ENCODE peak calls at places on chromosome 20, in ten cellular contexts. K is CD8-positive, alpha-beta T cell; D is cardiac muscle cell; Q is pancreas; H is left ventricle myocardium inferior; P is heart left ventricle; O is PC-9; A is hepatocyte; S is IMR-90; W is lung. L is an unnamed sample.

GRCh38 chr20:55540013-55540412 is 465.3 kb downstream of the CBLN4 start:
- DNase-seq in A (no peak), D (no peak), O (no peak), Q (no peak), P (no peak), H (no peak), S (no peak), W (no peak), K (no peak), L (no peak)

GRCh38 chr20:64176548-64177419 is 12.5 kb downstream of the MYT1 start:
- DNase-seq in P (peak), D (no peak), S (no peak), Q (no peak), O (no peak), H (peak), K (no peak), W (no peak), A (no peak), L (no peak)

GRCh38 chr20:36654506-36654905 is 8.5 kb upstream of the SLA2 start:
- DNase-seq in P (no peak), W (no peak), A (no peak), D (no peak), K (no peak), O (no peak), S (no peak), H (no peak), Q (no peak), L (no peak)

GRCh38 chr20:34943808-34944568 is 11.6 kb downstream of the GSS start:
- DNase-seq in K (no peak), A (no peak), W (no peak), S (peak), Q (no peak), O (peak), P (no peak), D (no peak), H (no peak), L (no peak)

GRCh38 chr20:2149507-2149906 is 47.9 kb downstream of the STK35 start:
- DNase-seq in A (no peak), S (peak), H (no peak), K (no peak), O (peak), Q (no peak), P (peak), W (no peak), D (no peak), L (no peak)

GRCh38 chr20:22346716-22347115 is 237.7 kb downstream of the FOXA2 start:
- DNase-seq in D (no peak), A (no peak), K (no peak), Q (no peak), O (peak), H (no peak), S (no peak), P (no peak), W (no peak), L (no peak)

GRCh38 chr20:34076952-34077351 is 35.1 kb downstream of the EIF2S2 start:
- DNase-seq in K (no peak), H (no peak), Q (no peak), A (no peak), W (no peak), O (no peak), P (no peak), D (no peak), S (no peak), L (no peak)

GRCh38 chr20:5041433-5041832 is 40.1 kb upstream of the SLC23A2 start:
- DNase-seq in P (no peak), A (peak), K (no peak), S (no peak), D (peak), O (no peak), H (no peak), W (no peak), Q (no peak), L (no peak)

GRCh38 chr20:63700199-63701050 is 4.0 kb downstream of the TNFRSF6B start:
- DNase-seq in H (no peak), Q (no peak), P (no peak), O (no peak), S (no peak), K (no peak), W (no peak), A (no peak), D (no peak), L (no peak)

GRCh38 chr20:6718660-6719059 is 48.8 kb upstream of the BMP2 start:
- DNase-seq in W (no peak), S (no peak), Q (no peak), O (peak), K (no peak), P (no peak), A (peak), H (no peak), D (no peak), L (no peak)

GRCh38 chr20:34824861-34825529 is 456 bp downstream of the NCOA6 start:
- DNase-seq in K (peak), H (peak), Q (peak), A (peak), W (peak), P (peak), D (peak), O (no peak), S (peak), L (peak)

GRCh38 chr20:25021336-25021735 is 28.8 kb upstream of the APMAP start:
- DNase-seq in W (no peak), O (no peak), P (no peak), A (no peak), H (no peak), S (no peak), Q (no peak), K (no peak), D (no peak), L (no peak)

GRCh38 chr20:9300534-9300933 is 213.9 kb upstream of the LAMP5 start:
- DNase-seq in D (no peak), P (no peak), H (no peak), K (no peak), A (no peak), W (no peak), O (no peak), S (peak), Q (no peak), L (no peak)

GRCh38 chr20:14997791-14998190 is 660.4 kb upstream of the FLRT3 start:
- DNase-seq in D (peak), H (no peak), P (no peak), S (no peak), W (no peak), K (no peak), O (peak), A (no peak), Q (no peak), L (no peak)

GRCh38 chr20:23086056-23086551 is at the start of gene CD93:
- DNase-seq in O (no peak), P (peak), A (no peak), H (no peak), S (peak), W (no peak), Q (no peak), D (peak), K (peak), L (no peak)

GRCh38 chr20:63978319-63979220 is 872 bp downstream of the SAMD10 start:
- DNase-seq in D (peak), W (peak), Q (peak), O (peak), P (peak), H (peak), A (peak), S (peak), K (peak), L (peak)

GRCh38 chr20:17626217-17627007 is 55.6 kb downstream of the RRBP1 start:
- DNase-seq in O (no peak), P (peak), H (peak), S (no peak), D (no peak), K (no peak), A (peak), Q (peak), W (no peak), L (no peak)

GRCh38 chr20:56750430-56750829 is 121.3 kb downstream of the TFAP2C start:
- DNase-seq in D (no peak), K (no peak), W (no peak), Q (no peak), A (no peak), P (no peak), S (no peak), O (no peak), H (no peak), L (no peak)

GRCh38 chr20:20462185-20462584 is 94.3 kb downstream of the INSM1 start:
- DNase-seq in P (no peak), D (no peak), W (no peak), O (no peak), A (no peak), K (no peak), S (no peak), Q (no peak), H (no peak), L (no peak)

GRCh38 chr20:16554766-16555543 is 18.3 kb downstream of the KIF16B start:
- DNase-seq in Q (no peak), P (no peak), A (no peak), H (no peak), S (no peak), W (no peak), K (no peak), D (no peak), O (peak), L (no peak)

GRCh38 chr20:1891263-1892121 is 3.7 kb upstream of the SIRPA start:
- DNase-seq in Q (no peak), P (no peak), W (no peak), O (no peak), A (no peak), D (no peak), K (no peak), H (no peak), S (no peak), L (no peak)

GRCh38 chr20:16580127-16580526 is 6.9 kb upstream of the KIF16B start:
- DNase-seq in Q (no peak), P (peak), O (peak), S (peak), D (peak), H (no peak), A (peak), K (no peak), W (no peak), L (no peak)

GRCh38 chr20:59776059-59776603 is 157.3 kb downstream of the SYCP2 start:
- DNase-seq in A (no peak), D (no peak), Q (no peak), K (no peak), P (no peak), W (no peak), O (no peak), H (no peak), S (no peak), L (peak)

GRCh38 chr20:54228841-54229240 is 21.0 kb downstream of the PFDN4 start:
- DNase-seq in P (no peak), O (peak), Q (no peak), H (no peak), K (no peak), D (peak), A (no peak), W (no peak), S (peak), L (no peak)

GRCh38 chr20:17701826-17702225 is 2.1 kb downstream of the BANF2 start:
- DNase-seq in S (no peak), H (no peak), A (no peak), Q (no peak), P (no peak), D (no peak), K (no peak), O (no peak), W (no peak), L (no peak)

GRCh38 chr20:1001981-1002681 is at the start of gene RSPO4:
- DNase-seq in Q (no peak), K (no peak), P (no peak), D (no peak), A (peak), H (no peak), S (no peak), W (no peak), O (no peak), L (no peak)

GRCh38 chr20:63548542-63548941 is 993 bp upstream of the SRMS start:
- DNase-seq in S (no peak), H (no peak), Q (no peak), D (no peak), P (no peak), W (no peak), K (no peak), A (no peak), O (no peak), L (no peak)

GRCh38 chr20:47490795-47491194 is 10.9 kb upstream of the NCOA3 start:
- DNase-seq in S (no peak), K (no peak), P (no peak), O (no peak), Q (no peak), W (no peak), H (no peak), D (no peak), A (no peak), L (no peak)

GRCh38 chr20:53611449-53611894 is 17.8 kb upstream of the ZNF217 start:
- DNase-seq in H (no peak), K (no peak), W (no peak), O (peak), A (peak), P (no peak), S (peak), D (peak), Q (no peak), L (no peak)

DNA sequence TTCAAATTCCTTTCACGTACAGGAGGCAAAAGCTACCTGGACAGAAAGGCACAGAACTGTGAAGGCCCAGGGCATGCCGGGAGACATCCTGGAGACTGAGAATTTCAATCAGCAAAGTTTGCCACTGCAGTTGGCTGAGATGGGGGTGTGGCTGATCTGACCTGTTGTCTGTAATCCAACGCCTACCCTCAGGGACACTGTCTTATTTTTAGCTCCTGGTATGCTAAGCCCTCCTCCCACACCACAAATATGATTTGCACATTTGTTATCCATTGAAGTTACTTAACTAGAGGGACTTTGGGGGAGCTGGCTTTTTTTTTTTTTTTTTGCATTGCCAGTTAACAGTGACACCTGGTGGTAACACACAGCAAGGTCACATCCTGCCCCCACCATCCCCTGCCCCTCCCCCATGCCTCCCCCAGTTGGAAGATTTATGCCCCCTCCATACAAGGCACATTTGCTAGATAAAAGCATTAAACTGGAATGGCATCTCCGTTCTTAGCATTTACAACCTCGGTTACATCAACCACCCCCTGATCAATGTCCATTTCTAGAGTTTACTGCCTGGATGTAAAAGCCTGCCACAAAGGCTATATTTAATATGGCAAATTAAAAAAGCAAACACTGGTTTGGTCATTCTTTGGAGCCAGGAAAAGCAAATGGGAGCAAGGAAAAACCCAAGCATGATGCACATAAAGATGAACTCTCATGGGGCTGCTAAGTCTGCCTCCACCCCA is 40.3 kb downstream of the TTI1 start:
- DNase-seq in S (peak), Q (no peak), O (peak), D (peak), K (no peak), W (peak), P (peak), A (peak), H (peak), L (no peak)
- H3K27ac ChIP-seq in S (no peak), Q (no peak), O (no peak), D (peak), K (no peak), W (no peak), P (peak), A (peak), H (peak), L (no peak)

GRCh38 chr20:50663095-50663821 is 28.1 kb downstream of the RIPOR3 start:
- DNase-seq in Q (peak), A (peak), W (peak), D (no peak), S (no peak), K (no peak), O (peak), P (peak), H (peak), L (no peak)
- TF ChIP-seq CTCF in Q (peak), A (peak), W (no peak), D (peak), S (no peak), K (no peak), O (peak), P (peak), H (peak), L (no peak)

DNA sequence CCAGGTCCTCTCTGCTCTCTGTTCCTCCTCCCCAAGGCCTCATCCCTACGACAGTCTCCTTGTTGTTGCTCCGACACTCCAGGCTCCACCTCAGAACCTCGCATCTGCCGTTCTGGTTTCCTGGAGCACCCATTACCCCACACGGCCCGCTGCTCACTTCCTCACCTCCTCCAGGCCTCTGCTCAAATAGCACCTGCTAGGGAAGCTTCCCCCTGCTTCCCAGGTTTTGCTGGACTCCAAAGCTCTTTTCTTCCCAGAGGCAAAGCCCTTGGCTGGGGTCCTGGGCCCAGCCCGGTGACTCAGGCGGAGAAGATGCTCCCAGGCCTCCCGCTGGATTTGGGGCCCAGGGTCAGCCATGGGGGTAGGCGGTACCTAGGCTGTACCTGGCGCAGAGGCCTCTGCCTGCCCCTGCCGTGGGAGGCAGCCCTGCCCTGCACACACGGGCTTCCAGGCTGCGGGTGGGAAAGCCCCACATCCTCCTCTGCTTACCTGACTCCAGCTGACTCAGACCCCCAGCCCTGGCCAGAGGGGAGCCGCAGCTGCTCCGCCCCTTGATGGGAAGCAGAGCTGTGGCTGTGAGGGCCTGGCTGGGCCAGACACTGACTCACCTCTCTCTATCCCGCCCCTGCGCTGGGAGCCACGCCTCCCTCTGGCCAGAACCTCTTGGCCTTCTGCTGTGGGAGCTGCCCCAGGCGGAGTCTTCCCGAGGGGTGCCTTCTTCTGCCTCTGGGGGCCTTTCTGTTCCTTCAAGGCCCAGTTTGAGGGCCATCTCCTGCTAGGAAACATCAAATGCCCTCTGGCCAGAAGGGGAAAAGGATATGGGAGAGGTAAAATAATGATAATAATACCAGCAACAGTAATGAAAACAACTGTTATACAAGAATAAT is 130.5 kb downstream of the CEBPB start:
- DNase-seq in S (peak), W (peak), Q (peak), K (no peak), H (peak), A (peak), P (peak), O (peak), D (peak), L (no peak)
- H3K27ac ChIP-seq in S (peak), W (peak), Q (peak), K (no peak), H (peak), A (peak), P (peak), O (peak), D (peak), L (no peak)

DNA sequence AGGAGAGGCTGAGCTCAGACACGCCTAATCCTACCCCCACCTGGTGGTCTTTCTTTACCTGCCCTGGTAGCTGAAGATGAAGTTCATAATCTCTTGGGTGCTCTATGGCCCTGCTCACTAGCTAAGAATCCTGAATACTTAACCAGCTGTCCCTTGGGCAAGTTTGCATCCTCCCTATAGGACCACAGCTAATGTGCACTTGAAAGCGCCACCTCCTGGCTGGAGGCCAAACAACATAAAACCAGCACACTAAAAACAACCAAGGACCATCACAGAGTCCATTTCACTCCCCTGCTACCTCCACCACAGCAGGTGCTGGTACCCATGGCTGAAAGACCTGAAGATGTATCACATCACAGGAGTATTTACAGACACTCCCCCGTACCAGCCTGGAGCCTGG is 155.5 kb upstream of the SLC24A3 start:
- DNase-seq in W (no peak), O (no peak), P (no peak), S (no peak), Q (no peak), A (no peak), K (no peak), H (no peak), D (no peak), L (no peak)
- TF ChIP-seq CTCF in W (no peak), O (no peak), P (no peak), S (no peak), Q (no peak), A (peak), K (no peak), H (no peak), D (no peak), L (no peak)

GRCh38 chr20:32829291-32830005 is 9.7 kb downstream of the MAPRE1 start:
- DNase-seq in D (no peak), W (no peak), A (no peak), S (peak), O (no peak), H (no peak), P (no peak), K (no peak), Q (no peak), L (no peak)
- H3K27ac ChIP-seq in D (peak), W (peak), A (peak), S (peak), O (no peak), H (peak), P (no peak), K (no peak), Q (peak), L (peak)

DNA sequence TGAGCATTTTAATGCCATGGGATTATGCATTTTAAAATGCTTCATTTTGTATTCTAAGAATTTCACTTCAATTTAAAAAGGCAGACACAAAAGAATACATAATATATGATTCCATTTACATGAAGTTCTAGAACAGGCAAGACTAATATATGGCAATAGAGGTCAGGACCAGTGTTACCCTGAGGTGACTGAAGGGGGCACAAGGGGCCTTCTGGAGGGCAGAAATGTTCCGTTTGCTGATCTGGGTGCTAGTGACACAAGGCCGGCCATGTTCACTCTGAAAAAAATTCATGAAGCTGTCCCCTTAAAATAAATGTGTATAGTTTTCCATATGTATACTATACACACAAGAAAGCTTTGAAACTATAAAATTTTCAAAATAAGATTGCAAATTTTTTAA is 28.5 kb downstream of the TASP1 start:
- DNase-seq in P (no peak), D (peak), W (no peak), H (no peak), K (no peak), O (no peak), A (peak), S (no peak), Q (no peak), L (no peak)
- TF ChIP-seq CTCF in P (no peak), D (no peak), W (no peak), H (no peak), K (peak), O (no peak), A (no peak), S (no peak), Q (no peak), L (no peak)

GRCh38 chr20:32830437-32830836 is 10.7 kb downstream of the MAPRE1 start:
- DNase-seq in P (no peak), H (no peak), W (peak), O (no peak), S (peak), Q (no peak), D (peak), A (peak), K (no peak), L (no peak)
- H3K27ac ChIP-seq in P (no peak), H (peak), W (no peak), O (no peak), S (no peak), Q (peak), D (peak), A (peak), K (no peak), L (peak)